ENCODE peak calls at places on chromosomes 11 and 22, in nine cellular contexts. K is heart left ventricle, V is right lobe of liver, D is neuronal stem cell, G is pancreas, N is DND-41, W is K562, B is body of pancreas, S is aorta. P is an unnamed sample.

GRCh38 chr11:19237813-19238212 is 2.9 kb downstream of the E2F8 start:
- DNase-seq in W (no peak), S (no peak), N (no peak), D (no peak), K (no peak), B (no peak), V (no peak), G (no peak), P (no peak)

GRCh38 chr11:13939952-13940610 is 22.4 kb upstream of the SPON1 start:
- DNase-seq in S (no peak), B (no peak), N (no peak), D (no peak), V (no peak), K (no peak), W (no peak), G (no peak), P (no peak)

GRCh38 chr11:105799263-105799662 is 189.4 kb downstream of the GRIA4 start:
- DNase-seq in K (no peak), S (no peak), N (no peak), D (no peak), B (no peak), V (no peak), W (no peak), G (no peak), P (no peak)

GRCh38 chr11:4041731-4042391 is 52.7 kb upstream of the RRM1 start:
- DNase-seq in G (no peak), N (no peak), D (no peak), S (no peak), B (no peak), V (no peak), W (no peak), K (no peak), P (no peak)

GRCh38 chr11:117225553-117226170 is 6.2 kb downstream of the PCSK7 start:
- DNase-seq in G (peak; percentile 10), B (no peak), K (no peak), S (no peak), V (peak; percentile 39), N (no peak), D (no peak), W (no peak), P (no peak)

GRCh38 chr11:67657300-67657699 is 6.8 kb upstream of the ACY3 start:
- DNase-seq in D (no peak), K (no peak), B (no peak), W (no peak), V (no peak), N (no peak), G (no peak), S (no peak), P (no peak)

GRCh38 chr22:33889748-33890147 is 30.5 kb downstream of the LARGE1 start:
- DNase-seq in D (no peak), B (no peak), S (no peak), K (no peak), V (no peak), G (no peak), W (no peak), N (no peak), P (no peak)

GRCh38 chr11:134464196-134464595 is 52.2 kb upstream of the B3GAT1 start:
- DNase-seq in S (peak; percentile 34), K (no peak), B (no peak), V (no peak), N (no peak), D (no peak), W (no peak), G (no peak), P (no peak)

GRCh38 chr11:8002676-8003075 is 15.5 kb downstream of the EIF3F start:
- DNase-seq in G (no peak), V (no peak), K (no peak), B (no peak), S (no peak), W (no peak), N (no peak), D (no peak), P (no peak)

GRCh38 chr11:31959711-31960110 is 131.2 kb upstream of the RCN1 start:
- DNase-seq in W (no peak), V (no peak), S (no peak), B (no peak), K (no peak), D (no peak), N (no peak), G (no peak), P (no peak)

GRCh38 chr11:48165426-48165825 is 51.2 kb upstream of the OR4B1 start:
- DNase-seq in D (no peak), S (no peak), W (no peak), K (no peak), G (no peak), V (no peak), N (no peak), B (no peak), P (no peak)

GRCh38 chr11:27433742-27434141 is 38.8 kb downstream of the LGR4 start:
- DNase-seq in W (no peak), D (no peak), G (no peak), B (no peak), K (no peak), S (no peak), V (no peak), N (no peak), P (no peak)

GRCh38 chr11:27427183-27427980 is 45.2 kb downstream of the LGR4 start:
- DNase-seq in D (no peak), S (no peak), K (no peak), V (no peak), W (no peak), G (peak; percentile 29), N (no peak), B (peak; percentile 73), P (no peak)

GRCh38 chr11:27431808-27432207 is 40.8 kb downstream of the LGR4 start:
- DNase-seq in S (no peak), G (no peak), K (no peak), N (no peak), W (no peak), D (no peak), B (no peak), V (no peak), P (no peak)

DNA sequence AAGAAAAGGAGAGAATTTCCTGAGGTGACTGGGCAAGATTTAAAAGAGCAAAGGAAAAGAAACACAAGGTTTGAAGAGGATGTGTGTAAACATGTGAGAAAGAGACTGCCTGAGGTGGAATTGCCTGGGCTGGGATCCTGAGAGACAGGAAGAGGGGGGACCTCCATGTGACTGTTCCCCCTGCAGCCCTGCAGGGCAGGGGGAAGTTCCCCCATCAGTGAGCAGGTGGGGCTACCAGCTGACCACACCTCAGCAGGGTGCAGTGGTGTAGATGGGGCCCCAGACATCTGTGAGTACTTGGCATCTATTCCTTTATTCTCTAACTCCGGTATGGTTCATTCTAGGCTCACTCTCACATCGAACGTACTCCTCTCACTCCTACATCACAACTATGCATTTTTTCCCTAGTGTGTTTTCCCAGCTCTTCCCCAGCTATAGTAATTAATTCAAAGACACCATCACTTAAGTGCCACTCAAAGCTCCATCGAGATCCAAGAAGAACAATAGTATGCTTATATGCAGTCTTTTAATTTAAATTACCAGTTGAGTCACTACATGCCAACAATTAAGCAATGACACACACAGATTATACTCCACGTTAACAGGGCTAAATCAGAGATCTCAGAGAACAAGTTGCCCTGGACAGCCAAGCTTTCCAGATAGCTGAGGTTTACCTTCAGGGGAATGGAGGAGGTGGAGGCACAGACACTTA is 42.7 kb downstream of the LGR4 start:
- DNase-seq in D (no peak), N (peak; percentile 3), K (no peak), W (no peak), V (no peak), B (no peak), G (no peak), S (no peak), P (no peak)
- H3K4me1 ChIP-seq in D (peaks cover 8% of the 10 kb centered on the region), N (no peaks in the 10 kb centered on the region), K (peaks cover 12% of the 10 kb centered on the region), W (peaks cover 5% of the 10 kb centered on the region), V (peaks cover 20% of the 10 kb centered on the region), B (peaks cover 98% of the 10 kb centered on the region), G (peaks cover 53% of the 10 kb centered on the region), S (no peaks in the 10 kb centered on the region), P (no peaks in the 10 kb centered on the region)

DNA sequence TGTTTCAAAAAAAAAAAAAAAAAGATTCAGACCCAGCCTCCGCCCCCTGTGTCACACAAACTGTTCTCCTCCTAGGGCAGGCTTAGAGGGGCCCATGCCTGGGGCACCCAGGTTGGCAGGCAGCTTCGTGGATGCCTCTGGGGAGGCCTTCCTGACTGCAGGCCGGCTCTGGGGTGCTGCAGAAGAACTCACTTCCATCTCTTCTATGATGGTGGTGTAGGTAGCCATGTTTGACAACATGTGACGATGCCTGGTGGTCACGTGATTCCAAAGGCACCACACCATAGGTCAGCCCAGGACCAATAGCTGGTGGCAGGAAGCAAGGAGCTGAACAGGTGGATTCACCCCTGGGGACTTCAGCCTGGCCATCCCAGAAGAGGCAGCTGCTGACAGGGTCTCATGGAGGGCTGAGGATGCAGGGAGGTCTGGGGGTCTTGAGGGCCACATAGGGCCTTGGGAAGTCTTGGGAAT is 24.1 kb upstream of the CELSR1 start:
- DNase-seq in N (peak; percentile 53), K (no peak), W (peak; percentile 34), D (no peak), G (no peak), S (peak; percentile 30), V (no peak), B (no peak), P (no peak)
- H3K27ac ChIP-seq in N (peak overlapping the region; percentile 56), K (no peak overlapping the region), W (no peak overlapping the region), D (no peak overlapping the region), G (no peak overlapping the region), S (no peak overlapping the region), V (no peak overlapping the region), B (no peak overlapping the region), P (no peak overlapping the region)

DNA sequence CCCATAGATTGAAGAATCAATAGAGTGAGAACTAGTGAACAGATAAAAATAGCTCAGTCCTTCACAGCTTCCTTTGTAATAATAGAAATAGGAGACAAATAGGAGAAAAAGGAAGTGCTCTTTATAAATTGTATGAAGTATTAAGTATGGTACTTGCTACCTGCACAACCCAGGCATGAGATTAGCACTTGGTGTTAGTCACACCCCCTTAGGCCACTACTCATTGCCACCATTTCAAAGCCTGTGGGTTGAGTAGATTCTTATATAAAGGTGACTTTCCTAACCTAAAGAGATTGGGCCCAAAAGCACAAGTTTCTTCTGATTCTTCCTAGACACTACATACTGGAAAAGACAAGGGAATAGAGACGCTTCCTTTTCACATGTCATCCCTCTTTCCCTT is 37.7 kb upstream of the ADORA2A start:
- DNase-seq in B (no peak), K (no peak), V (no peak), N (no peak), W (no peak), S (no peak), G (no peak), D (no peak), P (no peak)
- H3K4me1 ChIP-seq in B (peaks cover 7% of the 10 kb centered on the region), K (peaks cover 46% of the 10 kb centered on the region), V (no peaks in the 10 kb centered on the region), N (no peaks in the 10 kb centered on the region), W (no peaks in the 10 kb centered on the region), S (peaks cover 6% of the 10 kb centered on the region), G (no peaks in the 10 kb centered on the region), D (no peaks in the 10 kb centered on the region), P (no peaks in the 10 kb centered on the region)

DNA sequence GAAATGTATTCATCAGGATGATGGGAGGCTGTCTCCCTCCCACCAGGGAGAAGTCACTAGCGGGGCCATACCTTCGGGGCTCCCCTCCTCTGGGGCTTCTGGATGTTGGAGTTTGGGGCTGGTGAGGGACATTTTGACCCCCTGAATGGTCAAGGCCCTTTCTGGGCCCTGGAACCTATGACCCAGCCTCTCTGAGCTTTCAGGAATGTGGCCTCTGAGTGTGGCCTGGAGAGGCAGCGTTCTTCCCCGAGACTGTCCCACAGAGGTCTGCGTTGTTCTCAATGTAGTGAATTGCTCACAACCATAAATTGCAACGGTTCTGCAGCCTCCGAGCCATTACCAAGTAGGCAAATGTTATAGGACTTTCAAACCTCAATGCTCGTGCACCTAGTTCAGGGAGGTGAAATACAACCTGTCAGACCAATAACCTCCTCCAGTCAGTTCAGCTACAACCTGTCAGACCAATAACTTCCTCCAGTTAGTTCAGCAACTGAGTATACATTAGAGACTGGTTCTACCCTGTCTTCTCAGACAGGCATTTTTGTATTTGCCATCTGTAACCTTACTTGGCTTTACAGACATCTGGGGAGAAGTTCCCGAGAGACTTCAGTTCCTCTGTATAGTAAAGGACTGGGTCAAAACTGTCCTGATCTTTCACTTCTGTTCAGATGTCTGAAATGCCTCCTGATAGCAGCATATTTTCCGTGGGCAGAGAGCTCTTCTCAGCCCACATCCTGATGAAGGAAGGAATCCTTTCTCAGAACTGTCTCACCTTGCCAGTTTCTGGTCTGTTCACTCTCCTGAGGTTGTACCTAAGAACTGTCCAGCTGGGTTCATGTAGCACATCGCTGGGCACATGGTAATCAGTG is 34.1 kb downstream of the MICAL2 start:
- DNase-seq in W (no peak), B (no peak), G (no peak), V (no peak), K (no peak), S (no peak), N (no peak), D (no peak), P (no peak)
- H3K27ac ChIP-seq in W (no peak overlapping the region), B (peak overlapping the region; percentile 28), G (peak overlapping the region; percentile 8), V (no peak overlapping the region), K (peak overlapping the region; percentile 55), S (peak overlapping the region; percentile 98), N (no peak overlapping the region), D (no peak overlapping the region), P (no peak overlapping the region)